ENCODE peak calls at places on chromosome 17, in five cellular contexts. One of them, this sample, is unnamed.

GRCh38 chr17:57902117-57902799 is 52.4 kb upstream of the MRPS23 start:
- DNase-seq in tibial artery: no peak
- DNase-seq in brain microvascular endothelial cell: no peak
- DNase-seq in AG10803: no peak
- DNase-seq in endodermal cell: no peak
- DNase-seq in this sample: no peak

GRCh38 chr17:45645330-45645729 is 138.8 kb upstream of the CRHR1 start:
- DNase-seq in brain microvascular endothelial cell: no peak
- DNase-seq in tibial artery: no peak
- DNase-seq in endodermal cell: no peak
- DNase-seq in AG10803: no peak
- DNase-seq in this sample: no peak

GRCh38 chr17:63446981-63447687 is 1.0 kb upstream of the CYB561 start:
- DNase-seq in tibial artery: peak; percentile 48
- DNase-seq in brain microvascular endothelial cell: no peak
- DNase-seq in endodermal cell: peak; percentile 90
- DNase-seq in AG10803: no peak
- DNase-seq in this sample: peak; percentile 81

GRCh38 chr17:76805319-76805718 is 62.9 kb upstream of the MGAT5B start:
- DNase-seq in AG10803: peak; percentile 63
- DNase-seq in endodermal cell: no peak
- DNase-seq in tibial artery: no peak
- DNase-seq in brain microvascular endothelial cell: peak; percentile 16
- DNase-seq in this sample: peak; percentile 25

GRCh38 chr17:17538417-17539391 is 42.5 kb upstream of the RASD1 start:
- DNase-seq in AG10803: no peak
- DNase-seq in tibial artery: no peak
- DNase-seq in brain microvascular endothelial cell: no peak
- DNase-seq in endodermal cell: no peak
- DNase-seq in this sample: peak; percentile 11

GRCh38 chr17:39252788-39253460 is 27.2 kb upstream of the STAC2 start:
- DNase-seq in AG10803: no peak
- DNase-seq in brain microvascular endothelial cell: no peak
- DNase-seq in endodermal cell: peak; percentile 84
- DNase-seq in tibial artery: no peak
- DNase-seq in this sample: no peak

GRCh38 chr17:50161023-50161910 is 4.5 kb upstream of the SGCA start:
- DNase-seq in endodermal cell: peak; percentile 99
- DNase-seq in tibial artery: peak; percentile 90
- DNase-seq in brain microvascular endothelial cell: peak; percentile 80
- DNase-seq in AG10803: peak; percentile 83
- DNase-seq in this sample: peak; percentile 92

GRCh38 chr17:42184717-42185496 is at the start of gene HCRT:
- DNase-seq in endodermal cell: no peak
- DNase-seq in tibial artery: no peak
- DNase-seq in brain microvascular endothelial cell: no peak
- DNase-seq in AG10803: no peak
- DNase-seq in this sample: no peak

GRCh38 chr17:79997004-79997673 is 38.5 kb downstream of the TBC1D16 start:
- DNase-seq in tibial artery: no peak
- DNase-seq in AG10803: no peak
- DNase-seq in brain microvascular endothelial cell: no peak
- DNase-seq in endodermal cell: no peak
- DNase-seq in this sample: no peak

GRCh38 chr17:46033392-46033791 is 34.3 kb downstream of the STH start:
- DNase-seq in tibial artery: no peak
- DNase-seq in brain microvascular endothelial cell: no peak
- DNase-seq in AG10803: no peak
- DNase-seq in endodermal cell: no peak
- DNase-seq in this sample: no peak

GRCh38 chr17:49987290-49987585 is 7.8 kb downstream of the DLX3 start:
- DNase-seq in brain microvascular endothelial cell: no peak
- DNase-seq in tibial artery: no peak
- DNase-seq in endodermal cell: peak; percentile 54
- DNase-seq in AG10803: no peak
- DNase-seq in this sample: no peak

GRCh38 chr17:44773140-44773539 is 14.4 kb downstream of the ADAM11 start:
- DNase-seq in endodermal cell: no peak
- DNase-seq in brain microvascular endothelial cell: no peak
- DNase-seq in AG10803: no peak
- DNase-seq in tibial artery: no peak
- DNase-seq in this sample: no peak

GRCh38 chr17:29771561-29771960 is 148.8 kb upstream of the CORO6 start:
- DNase-seq in tibial artery: no peak
- DNase-seq in AG10803: no peak
- DNase-seq in endodermal cell: no peak
- DNase-seq in brain microvascular endothelial cell: no peak
- DNase-seq in this sample: no peak

GRCh38 chr17:54046570-54046969 is 223.8 kb downstream of the KIF2B start:
- DNase-seq in brain microvascular endothelial cell: no peak
- DNase-seq in AG10803: no peak
- DNase-seq in endodermal cell: no peak
- DNase-seq in tibial artery: no peak
- DNase-seq in this sample: no peak

GRCh38 chr17:68843522-68843921 is 111.7 kb downstream of the ABCA8 start:
- DNase-seq in tibial artery: no peak
- DNase-seq in AG10803: peak; percentile 48
- DNase-seq in endodermal cell: no peak
- DNase-seq in brain microvascular endothelial cell: no peak
- DNase-seq in this sample: no peak

GRCh38 chr17:81256616-81257015 is 17.5 kb downstream of the NDUFAF8 start:
- DNase-seq in AG10803: peak; percentile 19
- DNase-seq in endodermal cell: no peak
- DNase-seq in brain microvascular endothelial cell: peak; percentile 7
- DNase-seq in tibial artery: no peak
- DNase-seq in this sample: peak; percentile 42

GRCh38 chr17:60163108-60163784 is 13.5 kb downstream of the CA4 start:
- DNase-seq in AG10803: no peak
- DNase-seq in tibial artery: no peak
- DNase-seq in endodermal cell: peak; percentile 85
- DNase-seq in brain microvascular endothelial cell: no peak
- DNase-seq in this sample: no peak

GRCh38 chr17:55466671-55467070 is 44.6 kb downstream of the SMIM36 start:
- DNase-seq in endodermal cell: peak; percentile 64
- DNase-seq in AG10803: no peak
- DNase-seq in brain microvascular endothelial cell: no peak
- DNase-seq in tibial artery: no peak
- DNase-seq in this sample: no peak

GRCh38 chr17:63843387-63844292 is 1.2 kb upstream of the SMARCD2 start:
- DNase-seq in AG10803: peak; percentile 92
- DNase-seq in endodermal cell: no peak
- DNase-seq in brain microvascular endothelial cell: peak; percentile 27
- DNase-seq in tibial artery: peak; percentile 75
- DNase-seq in this sample: peak; percentile 93

GRCh38 chr17:12865769-12866168 is 76.5 kb downstream of the ARHGAP44 start:
- DNase-seq in brain microvascular endothelial cell: no peak
- DNase-seq in tibial artery: no peak
- DNase-seq in AG10803: no peak
- DNase-seq in endodermal cell: no peak
- DNase-seq in this sample: no peak

GRCh38 chr17:50310455-50311111 is 35.3 kb upstream of the XYLT2 start:
- DNase-seq in AG10803: no peak
- DNase-seq in tibial artery: no peak
- DNase-seq in brain microvascular endothelial cell: no peak
- DNase-seq in endodermal cell: peak; percentile 86
- DNase-seq in this sample: no peak

GRCh38 chr17:80476877-80477646 is 655 bp upstream of the NPTX1 start:
- DNase-seq in AG10803: no peak
- DNase-seq in brain microvascular endothelial cell: no peak
- DNase-seq in tibial artery: no peak
- DNase-seq in endodermal cell: peak; percentile 83
- DNase-seq in this sample: no peak

GRCh38 chr17:43659823-43660222 is 1.9 kb downstream of the MEOX1 start:
- DNase-seq in AG10803: no peak
- DNase-seq in endodermal cell: no peak
- DNase-seq in brain microvascular endothelial cell: no peak
- DNase-seq in tibial artery: no peak
- DNase-seq in this sample: no peak
- H3K4me3 ChIP-seq in AG10803: no peak overlapping the region
- H3K4me3 ChIP-seq in endodermal cell: no peak overlapping the region
- H3K4me3 ChIP-seq in brain microvascular endothelial cell: no peak overlapping the region
- H3K4me3 ChIP-seq in tibial artery: no peak overlapping the region
- H3K4me3 ChIP-seq in this sample: no peak overlapping the region

GRCh38 chr17:7977805-7978204 is 24.6 kb upstream of the GUCY2D start:
- DNase-seq in AG10803: no peak
- DNase-seq in tibial artery: no peak
- DNase-seq in brain microvascular endothelial cell: no peak
- DNase-seq in endodermal cell: no peak
- DNase-seq in this sample: no peak
- H3K4me3 ChIP-seq in AG10803: no peak overlapping the region
- H3K4me3 ChIP-seq in tibial artery: no peak overlapping the region
- H3K4me3 ChIP-seq in brain microvascular endothelial cell: no peak overlapping the region
- H3K4me3 ChIP-seq in endodermal cell: no peak overlapping the region
- H3K4me3 ChIP-seq in this sample: no peak overlapping the region

GRCh38 chr17:82316651-82317393 is 586 bp downstream of the CD7 start:
- DNase-seq in endodermal cell: no peak
- DNase-seq in brain microvascular endothelial cell: no peak
- DNase-seq in AG10803: no peak
- DNase-seq in tibial artery: no peak
- DNase-seq in this sample: no peak
- H3K4me3 ChIP-seq in endodermal cell: no peak overlapping the region
- H3K4me3 ChIP-seq in brain microvascular endothelial cell: no peak overlapping the region
- H3K4me3 ChIP-seq in AG10803: no peak overlapping the region
- H3K4me3 ChIP-seq in tibial artery: no peak overlapping the region
- H3K4me3 ChIP-seq in this sample: no peak overlapping the region

DNA sequence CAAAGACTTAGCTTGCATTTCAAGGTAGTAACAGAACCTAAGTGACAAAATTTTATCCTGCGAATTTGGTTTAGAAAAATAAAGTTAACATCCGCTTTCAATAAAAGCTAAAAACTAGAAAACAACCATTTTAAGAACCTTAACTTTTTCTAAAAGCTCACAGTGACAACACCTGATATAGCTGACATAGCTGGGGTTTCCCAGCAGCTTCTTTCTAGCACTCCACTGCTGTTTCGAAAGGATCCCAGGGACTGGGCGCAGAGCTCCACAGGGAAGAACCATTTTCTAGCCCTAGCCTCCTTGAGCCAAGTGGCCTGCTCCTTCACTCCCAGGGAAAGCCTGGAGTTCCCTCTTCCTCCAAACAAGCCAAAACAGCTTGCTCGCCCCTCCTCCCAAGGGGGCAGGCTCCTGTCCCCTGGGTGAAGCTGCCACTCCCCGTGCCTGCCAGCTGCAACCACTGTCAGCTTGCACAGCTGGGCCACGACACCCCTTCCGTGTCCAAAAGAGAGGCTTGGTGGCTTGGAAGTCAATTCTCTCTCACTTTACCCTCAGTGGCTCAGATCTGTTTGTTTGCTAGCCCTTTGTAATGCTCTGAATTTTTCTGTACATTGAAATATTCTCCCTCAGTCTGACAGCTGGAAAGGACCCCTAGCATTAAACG is 59.8 kb downstream of the CYTH1 start:
- DNase-seq in endodermal cell: peak; percentile 70
- DNase-seq in brain microvascular endothelial cell: no peak
- DNase-seq in AG10803: peak; percentile 16
- DNase-seq in tibial artery: peak; percentile 46
- DNase-seq in this sample: no peak
- H3K4me3 ChIP-seq in endodermal cell: peak overlapping the region; percentile 79
- H3K4me3 ChIP-seq in brain microvascular endothelial cell: no peak overlapping the region
- H3K4me3 ChIP-seq in AG10803: no peak overlapping the region
- H3K4me3 ChIP-seq in tibial artery: peak overlapping the region; percentile 35
- H3K4me3 ChIP-seq in this sample: no peak overlapping the region

This sample was measured in fibroblast of pulmonary artery.